ENCODE peak calls at places on chromosomes 11 and 22, in four cellular contexts. T, U, D and E are unnamed samples.

GRCh38 chr11:65225284-65226102 is 36.3 kb upstream of the POLA2 start:
- DNase-seq in U (peak), T (peak), D (peak), E (peak)

GRCh38 chr11:81772161-81772560 is 961.5 kb downstream of the FAM181B start:
- DNase-seq in T (no peak), U (peak), D (no peak), E (no peak)

GRCh38 chr11:119481667-119482400 is 58.9 kb upstream of the THY1 start:
- DNase-seq in T (peak), D (no peak), U (no peak), E (no peak)

GRCh38 chr11:72328366-72329224 is 84.6 kb upstream of the PHOX2A start:
- DNase-seq in D (peak), U (no peak), T (no peak), E (no peak)

GRCh38 chr11:33646629-33647028 is 54.0 kb downstream of the C11orf91 start:
- DNase-seq in D (peak), U (no peak), T (no peak), E (no peak)

GRCh38 chr22:41367039-41367679 is 14.6 kb upstream of the TEF start:
- DNase-seq in U (peak), T (peak), D (peak), E (peak)

GRCh38 chr22:39475337-39475736 is 18.5 kb downstream of the MGAT3 start:
- DNase-seq in D (no peak), U (no peak), T (no peak), E (no peak)

GRCh38 chr11:9717719-9718118 is 53.8 kb downstream of the SWAP70 start:
- DNase-seq in T (no peak), U (no peak), D (no peak), E (no peak)

GRCh38 chr22:50568626-50569025 is 5.9 kb upstream of the SYCE3 start:
- DNase-seq in T (no peak), U (no peak), D (no peak), E (no peak)

GRCh38 chr22:35057155-35057554 is 8.8 kb upstream of the ISX start:
- DNase-seq in T (no peak), U (no peak), D (no peak), E (no peak)

GRCh38 chr22:20979243-20979809 is 2.8 kb upstream of the LZTR1 start:
- DNase-seq in D (peak), U (peak), T (peak), E (peak)

GRCh38 chr11:79092791-79093313 is 348.0 kb downstream of the TENM4 start:
- DNase-seq in U (no peak), D (peak), T (no peak), E (no peak)

GRCh38 chr11:16777576-16777975 is 39.1 kb downstream of the C11orf58 start:
- DNase-seq in U (no peak), D (no peak), T (no peak), E (no peak)

GRCh38 chr22:31749636-31750364 is at the start of gene PRR14L:
- DNase-seq in T (peak), D (peak), U (peak), E (peak)

GRCh38 chr11:131430466-131431176 is 60.2 kb downstream of the NTM start:
- DNase-seq in T (no peak), U (no peak), D (no peak), E (no peak)

GRCh38 chr11:34356576-34356917 is 1.3 kb downstream of the ABTB2 start:
- DNase-seq in U (peak), T (no peak), D (peak), E (peak)

GRCh38 chr11:79366218-79366617 is 74.6 kb downstream of the TENM4 start:
- DNase-seq in T (no peak), U (no peak), D (no peak), E (no peak)

GRCh38 chr22:39959640-39960447 is at the start of gene TMA7B:
- DNase-seq in T (no peak), D (peak), U (peak), E (no peak)

GRCh38 chr22:50329236-50329635 is 2.4 kb upstream of the DENND6B start:
- DNase-seq in D (peak), T (no peak), U (no peak), E (no peak)

GRCh38 chr11:93490996-93491618 is 52.1 kb downstream of the SMCO4 start:
- DNase-seq in T (no peak), U (no peak), D (no peak), E (no peak)

GRCh38 chr11:35173011-35173511 is 34.1 kb downstream of the CD44 start:
- DNase-seq in U (peak), D (peak), T (no peak), E (no peak)

GRCh38 chr11:12941671-12942070 is 67.4 kb upstream of the RASSF10 start:
- DNase-seq in D (no peak), U (no peak), T (no peak), E (no peak)

GRCh38 chr11:37504066-37504611 is 906.1 kb upstream of the RAG2 start:
- DNase-seq in U (peak), D (peak), T (no peak), E (no peak)

GRCh38 chr11:130516175-130516867 is 67.9 kb downstream of the ADAMTS15 start:
- DNase-seq in U (no peak), D (no peak), T (no peak), E (no peak)

GRCh38 chr11:33128739-33129138 is 32.5 kb downstream of the CSTF3 start:
- DNase-seq in T (no peak), D (no peak), U (peak), E (no peak)

GRCh38 chr11:5258543-5259262 is 4.1 kb upstream of the HBG2 start:
- DNase-seq in T (no peak), U (no peak), D (no peak), E (no peak)

GRCh38 chr11:17752144-17752543 is 17.6 kb downstream of the KCNC1 start:
- DNase-seq in U (no peak), T (peak), D (no peak), E (no peak)

GRCh38 chr22:37552560-37553163 is 7.6 kb upstream of the CDC42EP1 start:
- DNase-seq in D (peak), T (peak), U (peak), E (peak)

GRCh38 chr11:847876-848275 is 5.2 kb downstream of the TSPAN4 start:
- DNase-seq in T (no peak), U (no peak), D (no peak), E (no peak)

GRCh38 chr11:95279921-95280861 is 49.2 kb upstream of the SESN3 start:
- DNase-seq in D (no peak), U (peak), T (no peak), E (no peak)

GRCh38 chr22:38824587-38824986 is 19.2 kb downstream of the NPTXR start:
- DNase-seq in U (peak), D (peak), T (no peak), E (peak)

GRCh38 chr11:45133871-45134270 is 12.6 kb upstream of the PRDM11 start:
- DNase-seq in U (no peak), D (no peak), T (no peak), E (no peak)

GRCh38 chr11:89491141-89491690 is at the start of gene NOX4:
- DNase-seq in U (peak), T (peak), D (peak), E (peak)

GRCh38 chr22:35470903-35471321 is 69.7 kb upstream of the RASD2 start:
- DNase-seq in U (no peak), D (peak), T (no peak), E (no peak)

GRCh38 chr11:2208691-2209369 is 37.2 kb upstream of the TH start:
- DNase-seq in U (no peak), T (peak), D (no peak), E (peak)

GRCh38 chr11:129333873-129334272 is 41.8 kb upstream of the BARX2 start:
- DNase-seq in U (no peak), D (no peak), T (no peak), E (no peak)

GRCh38 chr11:46114378-46114777 is 6.9 kb downstream of the PHF21A start:
- DNase-seq in U (no peak), D (no peak), T (no peak), E (no peak)

GRCh38 chr11:65150513-65151271 is 16.4 kb upstream of the SYVN1 start:
- DNase-seq in D (peak), U (peak), T (peak), E (peak)

GRCh38 chr11:85619497-85619896 is 7.6 kb downstream of the DLG2 start:
- DNase-seq in T (no peak), D (no peak), U (no peak), E (no peak)
- H3K27ac ChIP-seq in T (no peak), D (no peak), U (no peak), E (no peak)

GRCh38 chr11:114256898-114257286 is 39.3 kb upstream of the NNMT start:
- DNase-seq in U (no peak), D (no peak), T (no peak), E (no peak)
- H3K27ac ChIP-seq in U (peak), D (no peak), T (peak), E (peak)

DNA sequence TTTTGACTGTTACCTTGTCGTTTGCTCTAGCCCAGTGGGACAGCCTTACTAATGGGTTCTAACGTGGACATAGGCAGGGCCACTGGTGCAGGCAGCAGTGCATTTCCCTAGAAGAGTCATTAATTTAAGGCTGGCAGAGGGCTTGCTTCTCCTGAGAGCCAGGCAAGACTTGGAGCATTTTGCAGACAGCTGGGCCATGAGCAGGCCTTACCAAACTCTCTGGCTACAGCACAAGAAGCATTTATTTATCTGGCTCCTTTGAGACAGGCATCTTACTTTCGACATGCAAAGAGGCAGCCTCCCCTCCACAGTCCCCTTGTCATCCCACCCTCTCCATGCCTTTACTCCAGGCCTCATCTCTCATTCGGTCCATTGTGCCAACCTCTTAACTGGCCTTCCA is 139.9 kb downstream of the CSNK2A3 start:
- DNase-seq in D (no peak), T (no peak), U (no peak), E (no peak)
- H3K27ac ChIP-seq in D (no peak), T (no peak), U (no peak), E (no peak)

GRCh38 chr11:125376856-125377255 is 119.2 kb downstream of the FEZ1 start:
- DNase-seq in U (no peak), D (no peak), T (no peak), E (no peak)
- H3K27ac ChIP-seq in U (no peak), D (no peak), T (no peak), E (peak)

GRCh38 chr22:18064636-18065035 is 13.2 kb upstream of the PEX26 start:
- DNase-seq in U (no peak), T (no peak), D (no peak), E (no peak)

GRCh38 chr22:18067548-18068341 is 10.0 kb upstream of the PEX26 start:
- DNase-seq in U (no peak), D (no peak), T (no peak), E (no peak)

GRCh38 chr22:18067121-18067520 is 10.7 kb upstream of the PEX26 start:
- DNase-seq in D (no peak), U (no peak), T (no peak), E (no peak)

GRCh38 chr22:18065256-18065655 is 12.5 kb upstream of the PEX26 start:
- DNase-seq in U (no peak), T (no peak), D (no peak), E (no peak)

DNA sequence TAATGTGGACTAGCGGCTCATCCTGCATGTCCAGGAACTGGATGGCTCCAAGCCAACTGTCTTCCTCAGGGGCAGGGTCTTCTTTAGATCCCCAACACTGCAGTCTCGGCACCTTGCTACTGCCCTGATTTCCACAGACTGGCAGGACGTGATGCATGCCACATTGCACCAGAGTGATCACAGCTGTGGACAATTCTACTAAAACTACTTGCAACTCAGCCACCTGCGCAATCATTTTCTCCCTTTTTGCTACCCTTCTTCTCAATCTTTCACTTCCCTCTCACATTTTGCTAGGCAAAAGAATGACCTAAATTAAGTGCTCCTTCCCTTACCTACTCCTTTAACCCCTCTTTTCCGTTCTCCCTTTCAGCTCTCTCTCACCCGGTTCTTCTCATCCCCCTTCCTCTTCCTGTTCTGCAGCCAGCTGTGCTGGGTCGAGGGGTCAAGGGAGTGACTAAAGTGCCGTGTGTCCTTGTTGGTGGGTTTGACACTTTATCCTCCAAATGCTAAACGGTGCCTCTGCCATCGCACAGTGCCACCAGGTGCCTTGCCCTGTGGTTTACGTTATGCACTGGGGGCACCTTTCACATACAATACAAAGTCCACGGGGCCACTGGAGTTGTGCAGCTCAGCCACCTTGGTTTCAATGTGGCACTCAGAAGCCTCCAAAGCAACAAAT is 11.5 kb upstream of the PEX26 start:
- DNase-seq in T (no peak), D (no peak), U (no peak), E (no peak)
- H3K27ac ChIP-seq in T (no peak), D (no peak), U (no peak), E (no peak)

DNA sequence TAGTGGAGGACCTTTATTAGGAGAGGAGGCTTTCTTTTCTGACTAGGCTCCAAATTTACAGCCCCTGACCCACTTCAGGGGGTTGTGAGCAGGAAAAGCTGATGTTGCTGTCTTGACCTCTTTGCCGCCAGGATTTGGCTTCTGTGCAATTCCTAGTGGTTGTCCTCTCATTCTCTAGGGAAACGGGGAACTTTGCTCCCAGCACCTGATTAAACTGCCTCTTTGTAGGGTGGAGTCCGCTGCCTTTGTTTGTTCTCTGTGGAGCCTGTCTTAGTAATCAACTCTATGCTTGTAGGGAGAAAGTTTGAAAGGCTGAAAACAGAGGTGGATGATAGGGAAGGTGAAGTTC is 16.3 kb downstream of the CTNND1 start:
- DNase-seq in U (peak), D (no peak), T (no peak), E (no peak)
- H3K27ac ChIP-seq in U (peak), D (peak), T (peak), E (peak)

GRCh38 chr11:114036958-114037357 is 22.6 kb upstream of the ZBTB16 start:
- DNase-seq in D (no peak), T (no peak), U (no peak), E (no peak)
- H3K27ac ChIP-seq in D (no peak), T (peak), U (peak), E (peak)

DNA sequence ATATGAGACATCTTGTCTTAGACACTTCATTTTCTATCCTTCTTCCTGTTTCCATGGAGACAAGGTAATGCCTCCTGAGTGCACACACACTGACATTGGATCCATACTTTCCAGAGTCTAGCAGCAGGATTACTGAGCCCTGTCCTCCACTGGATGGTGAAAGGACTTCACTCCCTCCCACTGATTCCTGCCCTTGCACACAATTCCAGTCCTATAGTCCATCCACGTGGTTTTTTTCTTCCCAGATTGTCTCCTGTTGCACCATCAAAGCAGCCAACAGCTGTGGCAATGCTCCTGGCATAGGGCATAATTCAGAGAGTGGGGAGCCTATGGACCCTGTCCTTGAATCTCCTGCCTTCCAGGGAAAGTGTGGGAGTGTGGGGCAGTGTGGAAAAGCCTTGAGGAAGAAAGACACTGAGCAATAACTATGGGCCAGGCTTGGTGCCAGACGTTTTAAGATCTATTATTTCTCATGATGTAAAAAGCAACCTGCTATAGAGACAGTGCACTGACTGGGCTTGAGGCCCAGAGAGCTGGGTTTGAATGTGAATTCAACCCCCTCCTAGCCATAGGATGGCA is 31.4 kb downstream of the SERPINH1 start:
- DNase-seq in D (no peak), T (no peak), U (peak), E (no peak)
- H3K27ac ChIP-seq in D (no peak), T (no peak), U (no peak), E (no peak)